ENCODE peak calls at places on chromosomes 12 and 14, in four cellular contexts. A is iPS DF 6.9, H is AG10803, V is cardiac fibroblast. S is an unnamed sample.

GRCh38 chr12:121255433-121255832 is 41.1 kb downstream of the CAMKK2 start:
- DNase-seq in A (no peak), H (no peak), V (no peak), S (no peak)

GRCh38 chr14:53613404-53614253 is 343.0 kb downstream of the BMP4 start:
- DNase-seq in A (no peak), H (no peak), V (no peak), S (no peak)

GRCh38 chr14:87014854-87015253 is 978.1 kb downstream of the GALC start:
- DNase-seq in A (no peak), H (no peak), V (no peak), S (no peak)

GRCh38 chr12:80847575-80847974 is 90.2 kb downstream of the LIN7A start:
- DNase-seq in A (no peak), H (no peak), V (no peak), S (no peak)

GRCh38 chr12:22821985-22822384 is 197.0 kb downstream of the ETNK1 start:
- DNase-seq in A (no peak), H (no peak), V (peak; percentile 17), S (no peak)

GRCh38 chr12:1488908-1489381 is 105.4 kb downstream of the FBXL14 start:
- DNase-seq in A (no peak), H (peak; percentile 86), V (peak; percentile 75), S (peak; percentile 79)

GRCh38 chr12:113477171-113477841 is 5.6 kb upstream of the LHX5 start:
- DNase-seq in A (no peak), H (no peak), V (no peak), S (no peak)

GRCh38 chr12:32895688-32896437 is 714 bp downstream of the PKP2 start:
- DNase-seq in A (no peak), H (no peak), V (no peak), S (no peak)

GRCh38 chr12:118635276-118635675 is 258.9 kb downstream of the SUDS3 start:
- DNase-seq in A (no peak), H (no peak), V (no peak), S (no peak)

GRCh38 chr14:68928770-68929550 is 50.1 kb downstream of the ACTN1 start:
- DNase-seq in A (no peak), H (no peak), V (no peak), S (no peak)

GRCh38 chr14:74302160-74302628 is 540 bp downstream of the ABCD4 start:
- DNase-seq in A (no peak), H (peak; percentile 59), V (peak; percentile 65), S (peak; percentile 62)

GRCh38 chr14:92507174-92507768 is 6.3 kb upstream of the RIN3 start:
- DNase-seq in A (no peak), H (no peak), V (no peak), S (no peak)

GRCh38 chr14:56116128-56116900 is 1.9 kb upstream of the PELI2 start:
- DNase-seq in A (no peak), H (no peak), V (no peak), S (no peak)
- H3K4me3 ChIP-seq in A (no peak overlapping the region), H (no peak overlapping the region), V (no peak overlapping the region), S (no peak overlapping the region)

GRCh38 chr12:54018608-54018984 is 9.6 kb upstream of the HOXC6 start:
- DNase-seq in A (no peak), H (peak; percentile 74), V (no peak), S (no peak)
- H3K4me3 ChIP-seq in A (no peak overlapping the region), H (peak overlapping the region; percentile 98), V (no peak overlapping the region), S (no peak overlapping the region)

DNA sequence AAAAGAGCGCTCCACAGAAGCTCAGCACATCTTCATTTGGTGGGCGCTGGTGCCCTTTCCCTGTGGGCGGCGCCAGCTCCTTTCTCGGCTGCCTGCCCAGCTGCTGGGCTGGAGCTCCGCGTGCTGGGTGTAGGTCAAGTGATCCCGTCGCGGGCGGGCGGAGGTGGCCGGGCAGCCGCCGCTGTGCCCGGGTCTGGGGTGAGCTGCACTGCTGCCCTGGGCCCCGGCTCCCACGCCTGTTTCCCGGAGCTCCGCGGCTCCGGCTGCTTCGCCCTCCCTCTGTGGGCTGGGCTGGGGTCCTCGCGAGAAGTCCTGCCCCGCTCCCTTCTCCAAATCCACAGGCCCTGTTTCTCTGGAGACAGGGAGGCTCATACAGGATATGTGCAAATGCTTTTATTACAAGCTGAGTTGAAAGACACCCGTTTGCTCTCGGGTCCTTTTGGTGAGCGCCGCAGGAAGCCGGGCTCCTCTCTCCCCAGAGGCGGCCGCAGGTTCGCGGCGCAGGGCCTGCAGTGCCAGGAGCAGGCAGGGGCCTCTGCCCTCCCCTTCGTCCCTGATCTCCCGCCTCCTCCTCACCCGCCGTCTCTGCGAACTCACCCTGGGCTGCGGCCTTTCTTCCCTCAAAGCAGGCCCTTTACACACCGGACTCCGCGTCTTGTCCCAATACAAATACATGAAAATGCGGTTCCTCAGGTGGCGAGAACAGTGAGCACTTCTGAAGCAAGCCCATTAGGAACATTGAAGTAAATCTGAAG is 67.8 kb upstream of the CAPRIN2 start:
- DNase-seq in A (no peak), H (peak; percentile 27), V (peak; percentile 63), S (peak; percentile 51)
- H3K4me3 ChIP-seq in A (peak overlapping the region; percentile 25), H (peak overlapping the region; percentile 46), V (peak overlapping the region; percentile 25), S (peak overlapping the region; percentile 45)

GRCh38 chr14:100601064-100601463 is 13.8 kb upstream of the BEGAIN start:
- DNase-seq in A (no peak), H (no peak), V (no peak), S (no peak)

GRCh38 chr14:100603341-100604125 is 16.3 kb upstream of the BEGAIN start:
- DNase-seq in A (no peak), H (no peak), V (no peak), S (no peak)

GRCh38 chr14:100604126-100604501 is 16.9 kb upstream of the BEGAIN start:
- DNase-seq in A (no peak), H (no peak), V (no peak), S (no peak)

GRCh38 chr14:100602621-100603020 is 15.4 kb upstream of the BEGAIN start:
- DNase-seq in A (no peak), H (no peak), V (no peak), S (no peak)

DNA sequence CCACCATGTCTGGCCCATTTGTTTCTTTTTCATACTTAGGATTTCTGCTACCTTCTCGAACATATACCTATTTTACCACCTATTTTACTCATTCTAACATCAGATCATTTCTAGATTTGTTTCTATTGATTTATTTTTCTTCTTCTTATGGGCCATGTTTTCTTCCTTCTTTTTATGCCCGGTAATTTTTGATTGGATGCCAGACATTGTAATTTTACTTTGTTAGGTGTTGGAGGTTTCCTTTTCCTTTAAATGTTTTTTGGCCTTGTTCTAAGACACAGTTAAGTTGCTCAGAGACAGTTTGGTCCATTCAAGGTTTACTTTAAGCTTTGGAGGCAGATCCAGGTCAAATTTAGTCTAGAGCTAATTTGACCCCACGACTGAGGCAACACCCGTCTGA is 14.7 kb upstream of the BEGAIN start:
- DNase-seq in A (no peak), H (no peak), V (no peak), S (no peak)
- H3K4me3 ChIP-seq in A (no peak overlapping the region), H (no peak overlapping the region), V (no peak overlapping the region), S (no peak overlapping the region)

GRCh38 chr14:56659964-56660551 is 80.5 kb downstream of the TMEM260 start:
- DNase-seq in A (no peak), H (peak; percentile 51), V (peak; percentile 61), S (peak; percentile 62)
- H3K4me3 ChIP-seq in A (no peak overlapping the region), H (no peak overlapping the region), V (no peak overlapping the region), S (no peak overlapping the region)

GRCh38 chr14:41604793-41605534 is 1.7 kb upstream of the LRFN5 start:
- DNase-seq in A (no peak), H (peak; percentile 66), V (peak; percentile 79), S (peak; percentile 93)
- H3K4me3 ChIP-seq in A (peak overlapping the region; percentile 56), H (peak overlapping the region; percentile 65), V (peak overlapping the region; percentile 71), S (peak overlapping the region; percentile 83)

DNA sequence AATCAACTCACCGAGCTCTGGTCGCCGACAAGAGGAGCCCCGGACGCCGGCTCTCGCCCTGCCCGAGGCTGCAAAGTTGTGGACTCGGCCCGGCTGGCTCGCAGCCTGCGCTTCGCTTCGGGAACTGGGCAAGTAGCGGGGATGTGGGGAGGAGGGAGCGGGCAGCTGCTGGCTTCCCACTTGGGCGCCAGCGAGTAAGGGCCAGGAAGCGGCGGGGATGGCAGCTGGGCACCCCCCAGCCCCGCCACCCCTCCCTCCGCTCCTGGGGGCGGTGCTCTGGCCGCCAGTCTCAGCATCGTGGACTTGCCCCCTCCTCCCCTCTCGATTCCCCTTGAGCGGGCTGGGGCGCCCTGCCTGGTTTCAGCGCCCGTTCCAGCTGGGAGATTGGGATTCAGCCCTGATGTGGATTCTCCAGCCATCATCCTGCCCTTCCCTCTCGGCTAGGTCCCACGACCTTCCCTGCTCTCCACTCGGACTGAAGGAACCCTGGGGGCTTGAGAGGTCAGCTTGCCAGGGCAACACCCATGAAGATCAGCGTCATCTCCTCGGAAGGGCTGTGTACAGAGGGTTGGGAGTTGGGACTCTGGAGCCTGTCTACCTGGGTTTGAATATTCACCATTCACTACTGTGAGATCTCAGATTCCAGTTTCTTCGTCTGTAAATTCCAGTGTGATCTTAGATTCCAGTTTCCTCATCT is at the start of gene ZDHHC22:
- DNase-seq in A (no peak), H (no peak), V (no peak), S (no peak)
- H3K4me3 ChIP-seq in A (peak within 1 kb of the TSS; percentile 76), H (peak within 1 kb of the TSS; percentile 20), V (peak within 1 kb of the TSS; percentile 6), S (peak within 1 kb of the TSS; percentile 28)

GRCh38 chr14:103257211-103257962 is 76.7 kb upstream of the EIF5 start:
- DNase-seq in A (no peak), H (peak; percentile 11), V (peak; percentile 51), S (peak; percentile 4)

GRCh38 chr14:103259801-103260628 is 74.0 kb upstream of the EIF5 start:
- DNase-seq in A (no peak), H (no peak), V (no peak), S (no peak)

GRCh38 chr14:103258211-103258610 is 75.8 kb upstream of the EIF5 start:
- DNase-seq in A (no peak), H (no peak), V (no peak), S (no peak)

GRCh38 chr14:103259184-103259583 is 74.9 kb upstream of the EIF5 start:
- DNase-seq in A (no peak), H (no peak), V (no peak), S (no peak)

DNA sequence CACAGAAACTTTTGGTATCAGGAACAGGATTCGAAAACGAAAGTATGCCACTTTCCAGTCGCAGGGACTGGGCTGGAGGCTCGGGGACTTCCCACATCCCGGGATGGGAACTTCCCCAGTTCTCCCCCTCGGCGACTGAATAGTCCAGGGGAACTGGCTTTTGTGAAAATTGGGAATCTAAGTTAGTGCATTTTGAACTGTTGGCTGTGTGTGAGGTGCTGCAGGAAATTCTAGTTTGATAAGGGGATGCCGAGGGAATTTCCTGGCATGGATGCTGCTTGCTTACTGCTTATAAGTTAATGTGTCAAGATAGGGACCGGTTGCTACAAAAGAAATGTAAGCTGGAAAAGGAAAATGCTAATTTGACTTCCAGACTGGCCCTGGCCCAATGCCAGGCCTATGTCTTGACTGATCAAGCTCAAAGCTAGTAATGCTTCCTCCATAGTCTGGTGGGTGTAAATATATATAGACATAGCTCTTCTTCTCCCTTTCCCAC is 73.4 kb upstream of the EIF5 start:
- DNase-seq in A (no peak), H (peak; percentile 30), V (peak; percentile 63), S (peak; percentile 74)
- H3K4me3 ChIP-seq in A (no peak overlapping the region), H (peak overlapping the region; percentile 68), V (peak overlapping the region; percentile 19), S (peak overlapping the region; percentile 56)